ENCODE peak calls at places on chromosomes 12 and 14, in five cellular contexts. W is dorsolateral prefrontal cortex, Z is esophagus squamous epithelium, H is lower leg skin, O is choroid plexus epithelial cell. R is an unnamed sample.

GRCh38 chr12:28374556-28374955 is 184.3 kb downstream of the CCDC91 start:
- DNase-seq in H (no peak), W (no peak), O (peak; percentile 62), Z (no peak), R (no peak)

GRCh38 chr12:93453633-93454032 is 11.9 kb upstream of the UBE2N start:
- DNase-seq in H (no peak), W (no peak), Z (no peak), O (peak; percentile 35), R (no peak)

GRCh38 chr12:93448796-93449195 is 7.0 kb upstream of the UBE2N start:
- DNase-seq in Z (no peak), W (no peak), O (no peak), H (no peak), R (no peak)

GRCh38 chr12:117042171-117042809 is 56.9 kb downstream of the TESC start:
- DNase-seq in W (no peak), Z (no peak), H (no peak), O (no peak), R (no peak)

GRCh38 chr12:49092086-49092815 is 2.4 kb downstream of the DHH start:
- DNase-seq in Z (no peak), O (peak; percentile 43), H (no peak), W (no peak), R (peak; percentile 55)

GRCh38 chr14:70212752-70213151 is 24.0 kb upstream of the SLC8A3 start:
- DNase-seq in Z (no peak), O (no peak), W (no peak), H (no peak), R (no peak)

GRCh38 chr12:109822951-109823411 is 10.2 kb downstream of the TRPV4 start:
- DNase-seq in O (no peak), Z (no peak), H (no peak), W (no peak), R (peak; percentile 47)

GRCh38 chr12:130669205-130669557 is 46.9 kb downstream of the RIMBP2 start:
- DNase-seq in H (no peak), Z (no peak), W (no peak), O (no peak), R (no peak)

GRCh38 chr12:51922146-51922545 is 14.8 kb downstream of the ACVRL1 start:
- DNase-seq in W (no peak), O (no peak), Z (no peak), H (no peak), R (no peak)

GRCh38 chr12:128009108-128009507 is 257.9 kb upstream of the TMEM132C start:
- DNase-seq in O (no peak), Z (no peak), H (no peak), W (no peak), R (no peak)

GRCh38 chr12:132020292-132020691 is 70.5 kb downstream of the EP400 start:
- DNase-seq in O (no peak), Z (no peak), H (no peak), W (no peak), R (no peak)

GRCh38 chr14:33765251-33765650 is 185.6 kb downstream of the EGLN3 start:
- DNase-seq in O (peak; percentile 66), W (no peak), H (no peak), Z (no peak), R (no peak)

GRCh38 chr12:25251749-25252148 is 1.0 kb upstream of the KRAS start:
- DNase-seq in W (no peak), O (no peak), Z (no peak), H (no peak), R (no peak)

GRCh38 chr12:57089259-57090245 is 638 bp downstream of the NAB2 start:
- DNase-seq in H (peak; percentile 73), W (no peak), O (peak; percentile 63), Z (no peak), R (peak; percentile 57)

GRCh38 chr12:108375986-108376663 is 37.0 kb upstream of the CMKLR1 start:
- DNase-seq in Z (no peak), H (no peak), O (peak; percentile 68), W (no peak), R (peak; percentile 54)

GRCh38 chr12:108232565-108232964 is 103.5 kb downstream of the WSCD2 start:
- DNase-seq in H (no peak), Z (no peak), W (no peak), O (no peak), R (peak; percentile 87)

GRCh38 chr12:127296591-127296990 is 970.4 kb upstream of the TMEM132C start:
- DNase-seq in H (no peak), O (no peak), W (no peak), Z (no peak), R (no peak)

GRCh38 chr12:6699989-6700645 is 498 bp downstream of the PIANP start:
- DNase-seq in H (no peak), W (no peak), O (no peak), Z (no peak), R (no peak)

DNA sequence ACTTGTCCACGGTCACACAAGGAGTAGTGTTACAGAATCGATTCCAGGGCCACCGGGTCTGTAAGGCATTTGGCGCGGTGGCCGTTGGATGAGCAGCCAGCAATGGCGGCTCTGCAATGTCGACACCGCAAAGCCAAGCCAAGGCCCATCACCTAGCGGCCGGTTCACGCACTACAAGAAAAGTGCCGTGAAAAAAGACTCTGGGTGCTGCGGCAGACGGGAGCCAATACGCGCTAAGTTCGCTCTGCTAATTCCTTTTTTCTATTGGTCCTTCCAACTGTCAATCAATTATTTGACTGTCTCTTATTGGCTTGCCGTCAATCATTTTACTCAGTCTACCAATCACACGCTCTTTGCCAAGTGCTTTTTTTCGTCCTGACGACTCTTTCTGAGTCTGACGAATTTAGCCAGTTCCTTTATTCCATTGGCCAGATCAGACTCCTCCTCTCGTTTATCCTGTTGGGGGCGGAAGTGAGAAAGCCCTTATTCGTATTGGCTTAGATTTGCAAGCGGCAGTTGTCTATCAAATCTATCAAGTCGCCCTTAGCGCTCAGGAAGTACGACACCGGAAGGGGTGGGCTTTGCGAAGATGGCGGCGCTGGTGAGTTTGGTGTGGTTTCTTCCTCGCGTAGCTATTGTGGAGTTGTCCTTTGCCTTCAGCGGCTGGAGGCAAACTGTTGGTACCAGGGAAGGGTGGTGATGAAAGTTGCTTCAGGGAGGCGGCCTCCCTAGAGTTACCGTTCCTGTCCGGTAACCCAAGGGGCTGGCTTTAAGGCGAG is at the start of gene NGDN:
- DNase-seq in O (peak; percentile 100), W (peak; percentile 97), Z (peak; percentile 89), H (peak; percentile 99), R (peak; percentile 100)
- TF ChIP-seq CTCF in O (peak; percentile 88), W (peak; percentile 91), Z (peak; percentile 76), H (no peak), R (peak; percentile 57)

DNA sequence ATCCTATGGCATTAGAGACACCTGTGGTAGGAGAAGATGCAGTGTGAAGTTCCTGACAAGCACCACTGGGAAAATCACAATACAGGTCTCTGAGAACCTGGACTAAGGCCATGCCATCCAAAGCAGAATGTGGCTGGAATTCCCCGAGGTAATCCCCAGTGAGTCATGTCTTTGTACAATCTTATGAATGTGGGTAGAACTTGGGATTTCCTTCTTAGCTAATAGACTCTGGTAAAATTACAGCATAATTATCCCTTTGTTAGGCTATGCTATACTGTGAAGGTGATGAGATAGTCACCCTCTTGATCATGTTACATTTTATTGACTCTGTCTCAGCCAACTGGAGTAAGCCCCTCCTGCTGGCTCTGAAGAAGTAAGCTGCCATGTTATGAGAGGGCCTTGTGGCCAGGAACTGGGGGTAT is 224.3 kb upstream of the DCN start:
- DNase-seq in W (no peak), Z (no peak), H (no peak), O (peak; percentile 27), R (peak; percentile 94)
- TF ChIP-seq CTCF in W (no peak), Z (no peak), H (no peak), O (no peak), R (no peak)

DNA sequence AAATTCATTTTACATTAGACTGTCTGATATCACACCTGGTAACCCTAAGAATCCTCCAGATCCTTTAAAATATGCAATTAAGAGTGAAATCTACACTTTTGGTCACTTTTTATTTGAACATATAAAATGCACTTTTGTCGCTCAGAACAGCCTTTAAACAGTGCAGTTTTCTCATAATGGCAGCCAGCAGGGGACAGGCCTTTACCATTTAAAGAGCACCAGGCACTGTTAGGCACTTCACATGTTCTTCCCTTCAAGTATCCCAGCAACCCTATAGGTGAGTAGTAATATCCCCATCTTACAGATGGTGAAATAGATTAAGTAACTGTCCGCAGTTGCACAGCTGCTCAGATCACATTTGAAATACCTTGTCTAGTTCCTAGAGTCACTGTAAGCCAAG is 11.3 kb upstream of the SAMD4A start:
- DNase-seq in O (no peak), W (no peak), H (no peak), Z (no peak), R (no peak)
- TF ChIP-seq CTCF in O (no peak), W (no peak), H (no peak), Z (no peak), R (peak; percentile 8)

DNA sequence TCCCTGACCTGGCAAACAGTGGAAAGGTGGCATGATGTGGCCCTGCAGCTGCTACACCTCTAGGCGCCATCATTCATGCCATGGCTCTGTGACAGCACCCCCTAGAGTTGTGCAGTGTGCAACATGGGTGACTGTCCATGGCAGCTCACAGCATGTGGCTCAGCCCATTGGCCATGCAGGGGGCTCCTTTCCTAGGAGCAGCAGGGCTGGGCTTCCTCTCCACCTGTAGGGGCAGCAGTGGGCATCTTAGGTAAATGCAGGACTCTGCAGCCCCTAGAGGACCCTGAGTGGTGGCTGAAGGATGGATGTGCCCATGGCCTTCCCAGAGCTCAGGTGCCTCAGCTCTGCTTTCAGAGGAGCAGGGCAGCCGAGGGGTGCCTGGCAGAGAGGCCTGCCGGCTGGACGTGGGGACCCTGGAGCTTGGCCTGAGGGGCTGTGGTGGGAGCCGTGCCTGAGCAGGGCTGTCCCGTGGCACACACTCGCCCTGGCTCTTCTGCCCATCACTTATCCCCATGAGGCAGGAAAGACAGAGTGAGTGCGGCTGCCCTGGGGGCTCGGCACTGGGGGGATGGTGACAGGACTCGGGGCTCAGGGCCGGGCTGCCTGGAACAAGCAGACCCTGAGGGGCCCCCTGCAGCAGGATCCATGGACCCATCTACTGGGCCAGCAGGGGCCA is 7.4 kb downstream of the ADSS1 start:
- DNase-seq in W (no peak), Z (no peak), O (no peak), H (no peak), R (no peak)
- TF ChIP-seq CTCF in W (no peak), Z (no peak), O (peak; percentile 56), H (no peak), R (peak; percentile 21)

DNA sequence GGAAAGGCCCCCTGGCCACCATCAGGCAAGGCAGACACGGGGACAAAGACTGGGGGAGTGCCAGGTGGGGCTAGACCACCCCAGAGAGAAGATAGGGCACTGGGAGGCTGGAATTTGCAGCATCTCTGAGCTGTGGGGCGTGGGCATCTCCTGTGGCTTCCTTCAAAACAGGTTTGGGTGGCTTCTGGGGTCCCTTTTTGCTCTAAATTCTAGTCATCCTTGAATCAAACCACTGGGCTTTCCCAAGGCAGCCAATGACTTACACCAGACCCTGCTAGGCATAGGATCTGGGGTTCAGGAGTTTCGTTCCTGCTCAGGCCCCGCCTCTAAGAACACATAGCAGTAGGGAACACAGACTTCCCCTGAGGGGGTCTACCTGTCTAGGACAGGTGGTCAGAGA is 19.4 kb upstream of the VSX2 start:
- DNase-seq in W (no peak), O (no peak), Z (no peak), H (no peak), R (no peak)
- TF ChIP-seq CTCF in W (no peak), O (no peak), Z (no peak), H (no peak), R (no peak)